ENCODE peak calls at places on chromosomes 13 and 19, in five cellular contexts. H, K, E, B and Y are unnamed samples.

GRCh38 chr13:107376393-107377085 is 808.6 kb upstream of the ARGLU1 start:
- DNase-seq in H (no peak), K (no peak), E (no peak), B (no peak), Y (no peak)

GRCh38 chr13:112705286-112705685 is 15.4 kb downstream of the ATP11A start:
- DNase-seq in H (peak), K (no peak), E (peak), B (peak), Y (no peak)

GRCh38 chr13:39415003-39415402 is 188.0 kb downstream of the LHFPL6 start:
- DNase-seq in H (peak), K (no peak), E (no peak), B (no peak), Y (no peak)

GRCh38 chr19:15417699-15418098 is 1.1 kb downstream of the AKAP8L start:
- DNase-seq in H (no peak), K (no peak), E (no peak), B (no peak), Y (no peak)

GRCh38 chr13:101875717-101876393 is 423.4 kb downstream of the ITGBL1 start:
- DNase-seq in H (no peak), K (peak), E (no peak), B (no peak), Y (no peak)

GRCh38 chr13:49985129-49985528 is 11.7 kb upstream of the TRIM13 start:
- DNase-seq in H (no peak), K (no peak), E (no peak), B (no peak), Y (no peak)

GRCh38 chr13:53217221-53217620 is 188.6 kb downstream of the OLFM4 start:
- DNase-seq in H (no peak), K (no peak), E (no peak), B (no peak), Y (no peak)

GRCh38 chr19:21850636-21851255 is 14.8 kb upstream of the ZNF43 start:
- DNase-seq in H (no peak), K (no peak), E (no peak), B (no peak), Y (no peak)

GRCh38 chr19:29529646-29530548 is 4.1 kb downstream of the VSTM2B start:
- DNase-seq in H (no peak), K (no peak), E (no peak), B (no peak), Y (no peak)

GRCh38 chr19:33390908-33391630 is 17.6 kb downstream of the CEBPG start:
- DNase-seq in H (peak), K (peak), E (no peak), B (peak), Y (no peak)

GRCh38 chr13:103812558-103812957 is 746.3 kb upstream of the SLC10A2 start:
- DNase-seq in H (no peak), K (no peak), E (no peak), B (no peak), Y (no peak)

GRCh38 chr13:40665061-40665753 is 1.2 kb downstream of the FOXO1 start:
- DNase-seq in H (peak), K (no peak), E (peak), B (peak), Y (peak)

GRCh38 chr19:39943586-39943985 is 9.2 kb upstream of the FCGBP start:
- DNase-seq in H (no peak), K (no peak), E (no peak), B (no peak), Y (no peak)

GRCh38 chr19:41784337-41785239 is 11.8 kb upstream of the CEACAM3 start:
- DNase-seq in H (no peak), K (no peak), E (no peak), B (no peak), Y (no peak)

GRCh38 chr13:51638497-51638871 is 54.2 kb downstream of the WDFY2 start:
- DNase-seq in H (no peak), K (no peak), E (no peak), B (no peak), Y (no peak)

GRCh38 chr13:43348397-43348796 is 325.0 kb downstream of the DNAJC15 start:
- DNase-seq in H (no peak), K (no peak), E (no peak), B (no peak), Y (no peak)

GRCh38 chr19:53772943-53773342 is 51.2 kb downstream of the NLRP12 start:
- DNase-seq in H (peak), K (no peak), E (no peak), B (peak), Y (no peak)

GRCh38 chr19:31232871-31233270 is 116.4 kb downstream of the TSHZ3 start:
- DNase-seq in H (no peak), K (no peak), E (no peak), B (no peak), Y (no peak)

GRCh38 chr13:112711528-112712265 is 21.9 kb downstream of the ATP11A start:
- DNase-seq in H (peak), K (peak), E (peak), B (peak), Y (peak)

GRCh38 chr19:21900401-21900800 is 64.4 kb upstream of the ZNF43 start:
- DNase-seq in H (no peak), K (no peak), E (no peak), B (no peak), Y (no peak)

GRCh38 chr13:45807520-45808099 is 43.9 kb downstream of the SIAH3 start:
- DNase-seq in H (no peak), K (no peak), E (no peak), B (peak), Y (peak)

GRCh38 chr13:79775830-79776229 is 294.9 kb downstream of the NDFIP2 start:
- DNase-seq in H (no peak), K (no peak), E (no peak), B (peak), Y (no peak)

GRCh38 chr13:109586509-109587346 is 199.7 kb downstream of the IRS2 start:
- DNase-seq in H (no peak), K (no peak), E (no peak), B (no peak), Y (no peak)

GRCh38 chr19:48403606-48404005 is 10.1 kb downstream of the GRIN2D start:
- DNase-seq in H (no peak), K (no peak), E (no peak), B (no peak), Y (no peak)

GRCh38 chr19:8552810-8553209 is 24.4 kb downstream of the MYO1F start:
- DNase-seq in H (no peak), K (no peak), E (no peak), B (no peak), Y (no peak)

GRCh38 chr13:98171806-98172569 is 5.1 kb downstream of the RNF113B start:
- DNase-seq in H (no peak), K (no peak), E (peak), B (peak), Y (no peak)

GRCh38 chr13:75222031-75222430 is 259.9 kb downstream of the TBC1D4 start:
- DNase-seq in H (no peak), K (no peak), E (no peak), B (no peak), Y (no peak)

GRCh38 chr13:77696006-77696862 is 1.3 kb upstream of the SLAIN1 start:
- DNase-seq in H (no peak), K (no peak), E (no peak), B (no peak), Y (no peak)

GRCh38 chr19:1027953-1028902 is 1.8 kb downstream of the CNN2 start:
- DNase-seq in H (peak), K (peak), E (peak), B (peak), Y (peak)

GRCh38 chr19:6774821-6775707 is 2.6 kb downstream of the VAV1 start:
- DNase-seq in H (no peak), K (no peak), E (no peak), B (no peak), Y (no peak)

GRCh38 chr13:98452851-98453250 is 124.1 kb downstream of the STK24 start:
- DNase-seq in H (no peak), K (no peak), E (no peak), B (no peak), Y (no peak)

GRCh38 chr13:99605417-99606321 is 104.4 kb downstream of the TM9SF2 start:
- DNase-seq in H (peak), K (no peak), E (peak), B (peak), Y (no peak)

GRCh38 chr19:53182202-53182601 is 11.0 kb downstream of the ZNF665 start:
- DNase-seq in H (no peak), K (no peak), E (no peak), B (no peak), Y (no peak)

GRCh38 chr13:99723847-99724246 is 222.6 kb downstream of the TM9SF2 start:
- DNase-seq in H (no peak), K (no peak), E (no peak), B (no peak), Y (no peak)

GRCh38 chr19:4063369-4064072 is 3.2 kb downstream of the ZBTB7A start:
- DNase-seq in H (no peak), K (no peak), E (no peak), B (no peak), Y (no peak)

GRCh38 chr19:40803857-40804782 is 5.1 kb downstream of the EGLN2 start:
- DNase-seq in H (peak), K (no peak), E (peak), B (peak), Y (no peak)

GRCh38 chr19:294819-295686 is 3.9 kb upstream of the PLPP2 start:
- DNase-seq in H (peak), K (peak), E (no peak), B (no peak), Y (no peak)

GRCh38 chr19:50657672-50658437 is 8.6 kb downstream of the C19orf81 start:
- DNase-seq in H (peak), K (peak), E (peak), B (peak), Y (peak)
- H3K4me3 ChIP-seq in H (no peak), K (peak), E (no peak), B (peak), Y (peak)

GRCh38 chr19:49808762-49809154 is 4.3 kb downstream of the FUZ start:
- DNase-seq in H (peak), K (peak), E (peak), B (peak), Y (peak)

GRCh38 chr19:49807174-49807830 is 5.8 kb downstream of the FUZ start:
- DNase-seq in H (no peak), K (no peak), E (no peak), B (no peak), Y (no peak)

GRCh38 chr19:49809155-49809986 is 3.7 kb downstream of the FUZ start:
- DNase-seq in H (peak), K (peak), E (peak), B (peak), Y (peak)

GRCh38 chr19:49806613-49806946 is 6.5 kb downstream of the FUZ start:
- DNase-seq in H (no peak), K (no peak), E (no peak), B (no peak), Y (no peak)

GRCh38 chr19:49807888-49808675 is 5.0 kb downstream of the FUZ start:
- DNase-seq in H (no peak), K (no peak), E (no peak), B (no peak), Y (no peak)
- H3K4me3 ChIP-seq in H (no peak), K (peak), E (no peak), B (peak), Y (peak)

DNA sequence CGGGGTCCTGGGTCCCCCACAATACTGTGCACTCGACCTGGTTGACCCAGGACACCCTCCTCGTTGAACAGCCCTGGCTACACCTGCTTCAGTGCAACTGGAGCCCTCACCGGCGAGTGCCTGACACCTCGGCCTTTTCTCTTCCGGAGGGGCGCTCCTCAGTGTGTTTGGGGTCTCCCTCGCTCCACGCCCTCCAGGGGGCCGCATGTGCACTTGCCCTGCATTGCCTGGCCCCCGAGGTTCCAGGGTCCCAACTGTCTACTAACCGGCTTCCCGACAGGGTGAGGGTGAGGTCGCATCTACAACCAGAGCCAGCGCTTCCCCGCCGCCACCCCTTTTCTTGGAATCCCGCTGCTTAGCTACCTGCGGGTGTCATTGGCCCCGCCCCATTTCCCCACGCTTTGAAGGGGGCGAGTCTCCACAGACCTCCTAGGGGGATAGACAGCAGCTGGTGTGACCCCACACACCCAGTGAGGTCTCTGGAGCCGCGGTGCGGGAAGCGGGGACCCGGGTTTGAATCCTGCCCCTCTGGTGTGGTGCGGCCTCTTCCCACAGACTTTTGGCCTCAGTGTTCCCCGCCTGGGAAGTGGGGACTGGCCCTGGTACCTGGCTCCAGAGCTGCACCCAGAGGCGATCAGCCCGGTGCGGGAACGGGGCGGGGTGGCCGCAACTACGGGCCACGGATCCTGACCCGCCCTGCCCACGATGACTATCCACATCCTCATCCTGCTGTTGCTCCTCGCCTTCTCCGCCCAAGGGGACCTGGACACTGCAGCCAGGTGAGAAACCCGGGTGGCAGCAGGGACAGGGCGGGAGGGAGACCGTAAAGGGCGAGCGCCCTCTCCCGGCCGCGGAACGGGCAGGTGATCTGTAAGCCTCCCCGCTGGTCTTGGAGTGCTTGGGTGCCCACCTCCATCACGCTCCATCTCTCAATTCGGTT is at the start of gene ADM5:
- DNase-seq in H (peak), K (peak), E (no peak), B (no peak), Y (no peak)
- H3K4me3 ChIP-seq in H (peak), K (peak), E (peak), B (peak), Y (peak)

GRCh38 chr13:21671793-21672680 is 1.2 kb downstream of the FGF9 start:
- DNase-seq in H (no peak), K (no peak), E (no peak), B (no peak), Y (no peak)
- H3K4me3 ChIP-seq in H (no peak), K (no peak), E (no peak), B (peak), Y (peak)

GRCh38 chr19:34926361-34926684 is 380 bp upstream of the ZNF30 start:
- DNase-seq in H (no peak), K (no peak), E (no peak), B (no peak), Y (no peak)
- H3K4me3 ChIP-seq in H (no peak), K (peak), E (peak), B (peak), Y (peak)